ENCODE peak calls at places on chromosome 19, in seven cellular contexts. Z is mesenchymal stem cell, M is IMR-90, Y is H1, S is H9, R is mesendoderm, N is trophoblast cell. Q is an unnamed sample.
A peak's percentile ranks its signal among the peaks of the same experiment; 100 is the strongest.

GRCh38 chr19:49896863-49897621 is at the start of gene IL4I1:
- DNase-seq in Z (peak; percentile 42), Y (no peak), N (peak; percentile 25), M (peak; percentile 42), S (no peak), R (no peak), Q (no peak)

GRCh38 chr19:3129112-3129511 is 6.7 kb upstream of the GNA15 start:
- DNase-seq in N (peak; percentile 64), Y (no peak), Z (peak; percentile 68), R (no peak), M (peak; percentile 71), S (no peak), Q (no peak)

GRCh38 chr19:55490478-55491436 is 2.5 kb downstream of the SSC5D start:
- DNase-seq in Y (no peak), S (no peak), N (no peak), Z (no peak), R (no peak), M (no peak), Q (no peak)

GRCh38 chr19:28426902-28427232 is 786.1 kb downstream of the UQCRFS1 start:
- DNase-seq in Y (no peak), S (peak; percentile 73), Z (no peak), N (no peak), R (peak; percentile 87), M (no peak), Q (no peak)

GRCh38 chr19:56966225-56966696 is 125.7 kb upstream of the PEG3 start:
- DNase-seq in M (no peak), N (peak; percentile 43), R (peak; percentile 36), Y (no peak), Z (no peak), S (no peak), Q (no peak)

GRCh38 chr19:10797541-10798256 is 38.3 kb downstream of the TMED1 start:
- DNase-seq in Z (no peak), N (no peak), R (no peak), S (no peak), M (no peak), Y (no peak), Q (no peak)

GRCh38 chr19:58021541-58022282 is 12.1 kb upstream of the ZSCAN1 start:
- DNase-seq in Y (no peak), R (peak; percentile 92), M (peak; percentile 40), S (peak; percentile 84), Z (peak; percentile 23), N (peak; percentile 47), Q (peak; percentile 33)

GRCh38 chr19:49391581-49392399 is 3.7 kb downstream of the KASH5 start:
- DNase-seq in R (peak; percentile 90), Y (peak; percentile 62), Z (peak; percentile 73), S (peak; percentile 90), N (peak; percentile 83), M (peak; percentile 60), Q (peak; percentile 70)

GRCh38 chr19:29001006-29001921 is 211.7 kb downstream of the UQCRFS1 start:
- DNase-seq in Y (no peak), R (peak; percentile 20), M (no peak), S (no peak), Z (no peak), N (peak; percentile 88), Q (no peak)

GRCh38 chr19:30222993-30223865 is 149.0 kb upstream of the ZNF536 start:
- DNase-seq in M (no peak), N (no peak), Z (no peak), R (peak; percentile 48), Y (no peak), S (peak; percentile 63), Q (no peak)

GRCh38 chr19:10952809-10953208 is 8.0 kb upstream of the SMARCA4 start:
- DNase-seq in Y (no peak), R (no peak), S (no peak), Z (no peak), N (peak; percentile 85), M (no peak), Q (no peak)

DNA sequence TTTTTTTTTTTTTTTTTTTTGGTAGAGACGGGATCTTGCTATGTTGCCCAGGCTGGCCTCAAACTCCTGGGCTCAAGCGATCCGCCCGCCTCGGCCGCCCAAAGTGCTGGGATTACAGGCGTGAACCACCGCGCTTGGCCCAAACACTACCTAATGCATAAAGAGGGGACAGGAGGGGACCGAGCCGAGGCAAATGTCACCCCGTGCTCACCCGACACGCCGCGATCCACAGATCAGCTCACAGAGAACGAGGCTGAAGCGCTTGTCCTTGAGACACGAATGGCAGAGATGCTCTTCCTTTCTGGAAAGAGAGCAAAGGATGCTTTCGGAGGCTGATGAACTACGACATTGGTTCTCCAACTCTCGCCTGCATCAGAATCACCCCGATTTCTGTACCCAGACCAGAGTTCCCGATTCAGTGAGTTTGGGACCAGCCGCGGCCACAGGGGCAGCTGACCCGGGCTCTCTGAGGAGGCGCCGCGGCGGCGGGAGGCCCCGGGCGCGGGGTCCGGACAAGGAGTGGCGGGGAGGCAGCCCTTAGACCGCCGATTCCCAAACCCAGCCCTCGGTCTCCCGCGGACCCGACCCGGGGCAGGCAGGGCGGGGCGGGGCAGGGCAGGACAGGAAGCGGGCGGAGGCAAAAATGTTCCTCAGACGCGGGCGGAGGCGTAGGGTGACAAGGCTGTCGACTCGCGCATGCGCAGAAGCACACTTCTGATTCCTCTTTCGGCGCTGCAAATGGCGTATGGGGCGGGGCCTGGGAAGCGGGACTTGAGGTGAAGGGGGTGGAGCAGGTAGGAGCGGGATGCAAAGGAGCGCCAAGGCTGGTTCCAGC is at the start of gene ZNF699:
- DNase-seq in S (peak; percentile 98), Z (peak; percentile 97), R (peak; percentile 99), M (peak; percentile 96), N (peak; percentile 100), Y (peak; percentile 94), Q (peak; percentile 98)
- H2BK120ac ChIP-seq in S (no peak within 1 kb of the TSS), Z (peak within 1 kb of the TSS; percentile 84), R (no peak within 1 kb of the TSS), M (peak within 1 kb of the TSS; percentile 91), N (no peak within 1 kb of the TSS), Y (no peak within 1 kb of the TSS), Q (no peak within 1 kb of the TSS)

DNA sequence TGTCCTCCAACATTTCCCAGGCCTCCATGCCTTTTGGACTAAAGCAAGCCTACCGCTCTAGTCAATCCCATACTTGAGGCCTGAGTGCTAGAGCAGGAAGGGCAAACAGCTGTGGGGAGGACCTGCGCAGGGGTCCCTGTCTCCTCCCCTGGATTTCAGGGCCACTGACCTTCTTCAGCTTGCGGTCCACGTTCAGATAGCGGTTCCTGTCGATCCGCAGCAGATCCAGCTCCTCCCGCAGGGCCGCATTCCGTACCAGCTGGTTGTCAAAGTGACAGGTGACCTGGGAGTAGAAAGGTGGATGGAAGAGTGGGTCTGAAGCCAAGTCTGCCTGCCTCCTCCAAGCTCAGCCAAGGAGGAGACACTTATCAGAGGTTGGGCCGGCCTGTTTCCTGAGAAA is 14.0 kb upstream of the EMP3 start:
- DNase-seq in Z (no peak), S (no peak), M (no peak), N (no peak), R (no peak), Y (no peak), Q (no peak)
- H3K23ac ChIP-seq in Z (no peak overlapping the region), S (no peak overlapping the region), M (no peak overlapping the region), N (no peak overlapping the region), R (no peak overlapping the region), Y (no peak overlapping the region), Q (no peak overlapping the region)

GRCh38 chr19:38488811-38489481 is 55.5 kb downstream of the RYR1 start:
- DNase-seq in Z (no peak), S (no peak), Y (no peak), R (no peak), N (no peak), M (no peak), Q (no peak)

GRCh38 chr19:38490861-38491260 is 57.4 kb downstream of the RYR1 start:
- DNase-seq in N (no peak), S (no peak), M (no peak), Y (no peak), Z (no peak), R (no peak), Q (no peak)

GRCh38 chr19:38496116-38496515 is 62.6 kb downstream of the RYR1 start:
- DNase-seq in S (no peak), M (no peak), R (no peak), N (no peak), Z (no peak), Y (no peak), Q (no peak)

GRCh38 chr19:38494379-38494778 is 60.9 kb downstream of the RYR1 start:
- DNase-seq in Z (no peak), M (no peak), N (no peak), Y (no peak), R (peak; percentile 42), S (no peak), Q (no peak)

DNA sequence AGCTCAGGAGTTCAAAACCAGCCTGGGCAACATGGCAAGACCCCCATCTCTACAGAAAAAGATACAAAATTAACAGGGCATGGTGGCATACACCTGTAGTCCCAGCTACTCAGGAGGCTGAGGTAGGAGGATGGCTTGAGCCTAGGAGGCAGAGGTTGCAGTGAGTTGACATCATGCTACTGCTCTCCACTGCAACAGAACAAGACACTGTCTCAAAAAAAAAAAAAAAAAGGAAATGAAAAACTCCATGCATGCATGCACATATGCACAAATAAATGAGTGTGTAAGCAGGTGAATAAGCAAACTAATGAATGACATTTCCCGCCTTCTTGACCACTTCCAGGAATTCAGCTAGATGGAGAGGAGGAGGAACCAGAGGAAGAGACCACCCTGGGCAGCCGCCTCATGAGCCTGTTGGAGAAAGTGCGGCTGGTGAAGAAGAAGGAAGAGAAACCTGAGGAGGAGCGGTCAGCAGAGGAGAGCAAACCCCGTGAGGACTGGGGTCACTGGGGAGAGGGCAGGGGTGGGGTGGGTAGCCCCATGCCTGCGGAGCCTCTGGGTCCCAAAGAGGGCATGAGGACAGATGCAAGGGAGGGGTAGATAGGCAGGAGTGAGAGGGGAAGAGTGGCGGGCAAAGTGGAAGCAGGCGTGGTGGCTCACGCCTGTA is 58.8 kb downstream of the RYR1 start:
- DNase-seq in S (no peak), Y (no peak), M (no peak), R (no peak), N (no peak), Z (no peak), Q (no peak)
- H2BK120ac ChIP-seq in S (no peak overlapping the region), Y (no peak overlapping the region), M (no peak overlapping the region), R (no peak overlapping the region), N (no peak overlapping the region), Z (no peak overlapping the region), Q (no peak overlapping the region)

GRCh38 chr19:41447732-41448332 is 4.9 kb downstream of the ERICH4 start:
- DNase-seq in M (no peak), S (no peak), Y (no peak), Z (no peak), R (no peak), N (no peak), Q (no peak)
- H3K23ac ChIP-seq in M (no peak overlapping the region), S (no peak overlapping the region), Y (no peak overlapping the region), Z (no peak overlapping the region), R (no peak overlapping the region), N (no peak overlapping the region), Q (no peak overlapping the region)

Q was measured in neuronal stem cell.